ENCODE peak calls at places on chromosomes 4 and X, in nine cellular contexts. H, B, S, A, C, M, R, W and F are unnamed samples.

GRCh38 chr4:7094931-7095330 is 27.1 kb upstream of the GRPEL1 start:
- DNase-seq in H (peak; percentile 15), B (no peak), S (peak; percentile 50), A (no peak), C (no peak), M (no peak), R (no peak), W (no peak), F (no peak)

GRCh38 chr4:8167815-8168214 is 9.2 kb upstream of the ABLIM2 start:
- DNase-seq in H (no peak), B (no peak), S (peak; percentile 40), A (peak; percentile 72), C (no peak), M (no peak), R (no peak), W (no peak), F (no peak)

GRCh38 chr4:176359590-176359989 is 39.8 kb downstream of the SPCS3 start:
- DNase-seq in H (no peak), B (no peak), S (no peak), A (no peak), C (peak; percentile 79), M (no peak), R (no peak), W (no peak), F (no peak)

GRCh38 chr4:89939994-89940393 is 45.3 kb downstream of the MMRN1 start:
- DNase-seq in H (no peak), B (no peak), S (peak; percentile 43), A (no peak), C (no peak), M (no peak), R (no peak), W (no peak), F (peak; percentile 48)

GRCh38 chrX:108250654-108251579 is 159.3 kb downstream of the ATG4A start:
- DNase-seq in H (no peak), B (no peak), S (no peak), A (no peak), C (no peak), M (no peak), R (no peak), W (no peak), F (no peak)

GRCh38 chrX:48090123-48090522 is 18.7 kb upstream of the ZNF630 start:
- DNase-seq in H (no peak), B (no peak), S (no peak), A (no peak), C (no peak), M (no peak), R (peak; percentile 9), W (no peak), F (no peak)

GRCh38 chrX:46788902-46789301 is 30.0 kb upstream of the SLC9A7 start:
- DNase-seq in H (no peak), B (no peak), S (no peak), A (no peak), C (peak; percentile 65), M (no peak), R (no peak), W (no peak), F (no peak)

GRCh38 chr4:71553605-71554004 is 214.8 kb downstream of the SLC4A4 start:
- DNase-seq in H (no peak), B (no peak), S (no peak), A (no peak), C (peak; percentile 64), M (no peak), R (peak; percentile 39), W (no peak), F (no peak)

GRCh38 chr4:8157496-8157895 is 1.1 kb downstream of the ABLIM2 start:
- DNase-seq in H (no peak), B (no peak), S (no peak), A (peak; percentile 75), C (no peak), M (no peak), R (no peak), W (no peak), F (no peak)

DNA sequence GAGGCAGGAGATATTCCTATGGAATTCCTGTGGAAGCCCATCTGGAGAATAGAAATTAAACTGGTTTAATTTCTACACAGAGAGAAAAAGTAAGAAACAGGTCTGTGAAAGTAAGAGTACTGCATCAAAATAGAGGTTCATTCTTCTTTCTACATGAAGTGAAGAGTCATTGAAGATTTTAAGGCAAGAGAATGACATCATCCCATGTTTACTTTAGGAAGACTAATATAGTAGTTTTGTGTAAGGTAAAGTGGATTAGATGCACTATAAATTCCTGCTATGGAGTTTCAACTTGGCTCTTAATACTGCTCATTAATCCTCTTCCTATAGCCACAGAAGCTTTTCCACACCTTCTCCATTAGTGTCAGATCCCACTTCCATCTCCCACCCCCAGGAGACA is 47.6 kb downstream of the CNGA1 start:
- DNase-seq in H (no peak), B (no peak), S (no peak), A (no peak), C (no peak), M (no peak), R (no peak), W (no peak), F (no peak)
- TF ChIP-seq CTCF in H (no peak), B (no peak), S (no peak), A (no peak), C (no peak), M (no peak), R (no peak), W (no peak), F (no peak)

GRCh38 chr4:70195425-70195824 is at the start of gene ODAM:
- DNase-seq in H (no peak), B (no peak), S (no peak), A (no peak), C (no peak), M (no peak), R (no peak), W (no peak), F (no peak)
- H3K4me1 ChIP-seq in H (no peaks in the 10 kb centered on the region), B (no peaks in the 10 kb centered on the region), S (no peaks in the 10 kb centered on the region), A (no peaks in the 10 kb centered on the region), C (no peaks in the 10 kb centered on the region), M (no peaks in the 10 kb centered on the region), R (no peaks in the 10 kb centered on the region), W (no peaks in the 10 kb centered on the region), F (no peaks in the 10 kb centered on the region)

DNA sequence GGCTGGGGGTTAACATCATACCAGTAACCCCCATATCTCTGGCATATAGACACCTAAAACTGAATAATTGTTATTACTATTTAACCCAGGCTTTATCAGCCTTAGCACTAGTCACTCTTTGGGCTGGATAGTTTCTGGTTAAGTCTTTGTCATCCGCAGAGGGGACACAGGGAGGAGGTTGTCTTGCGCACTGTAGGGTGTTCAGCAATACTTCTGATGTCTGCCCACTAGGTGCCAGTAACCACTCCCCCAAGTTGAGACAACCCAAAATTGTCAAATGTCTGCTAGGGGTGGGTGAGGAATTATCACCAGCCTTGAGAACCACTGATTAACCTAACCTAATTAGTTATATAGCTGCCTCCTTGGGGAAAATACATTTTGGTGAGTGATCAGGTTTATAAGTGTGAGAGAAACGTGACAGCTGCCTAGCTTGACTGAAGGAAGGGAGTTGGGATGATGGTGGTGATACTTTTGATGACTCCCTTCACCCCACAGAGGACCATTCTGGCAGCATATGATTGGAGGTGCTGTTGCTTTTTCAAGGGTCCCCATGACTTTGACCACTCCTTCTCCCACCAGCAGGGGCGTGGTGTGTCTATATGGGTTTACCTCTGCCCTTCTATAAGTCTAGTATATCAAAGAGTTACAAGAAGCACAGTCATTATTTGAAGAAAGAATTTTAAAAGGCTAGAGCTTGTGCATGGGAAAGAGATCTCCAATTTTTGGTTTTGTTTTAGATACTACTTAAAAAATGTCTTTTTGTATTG is 140.9 kb downstream of the STIM2 start:
- DNase-seq in H (no peak), B (no peak), S (no peak), A (no peak), C (no peak), M (no peak), R (no peak), W (no peak), F (no peak)
- TF ChIP-seq POLR2A in H (no peak), B (no peak), S (no peak), A (no peak), C (no peak), M (no peak), R (no peak), W (no peak), F (no peak)

GRCh38 chrX:44946771-44947170 is 73.8 kb downstream of the KDM6A start:
- DNase-seq in H (no peak), B (no peak), S (no peak), A (no peak), C (peak; percentile 23), M (no peak), R (no peak), W (no peak), F (no peak)

GRCh38 chrX:44944894-44945293 is 71.9 kb downstream of the KDM6A start:
- DNase-seq in H (no peak), B (no peak), S (no peak), A (no peak), C (no peak), M (no peak), R (no peak), W (no peak), F (no peak)

GRCh38 chrX:44943007-44943406 is 70.0 kb downstream of the KDM6A start:
- DNase-seq in H (no peak), B (no peak), S (no peak), A (no peak), C (no peak), M (no peak), R (no peak), W (no peak), F (no peak)

GRCh38 chrX:44947995-44948394 is 75.0 kb downstream of the KDM6A start:
- DNase-seq in H (no peak), B (no peak), S (no peak), A (no peak), C (no peak), M (no peak), R (no peak), W (no peak), F (no peak)

GRCh38 chrX:44945736-44946135 is 72.7 kb downstream of the KDM6A start:
- DNase-seq in H (no peak), B (no peak), S (no peak), A (no peak), C (no peak), M (no peak), R (no peak), W (no peak), F (no peak)
- TF ChIP-seq CTCF in H (no peak), B (peak; percentile 29), S (no peak), A (peak; percentile 14), C (peak; percentile 12), M (no peak), R (no peak), W (no peak), F (no peak)

GRCh38 chr4:113476800-113477199 is 284.7 kb downstream of the CAMK2D start:
- DNase-seq in H (no peak), B (no peak), S (no peak), A (no peak), C (peak; percentile 47), M (no peak), R (no peak), W (no peak), F (no peak)
- H3K4me1 ChIP-seq in H (no peaks in the 10 kb centered on the region), B (no peaks in the 10 kb centered on the region), S (no peaks in the 10 kb centered on the region), A (no peaks in the 10 kb centered on the region), C (no peaks in the 10 kb centered on the region), M (no peaks in the 10 kb centered on the region), R (peaks cover 3% of the 10 kb centered on the region), W (no peaks in the 10 kb centered on the region), F (no peaks in the 10 kb centered on the region)

GRCh38 chr4:80539190-80539589 is 203.7 kb downstream of the CFAP299 start:
- DNase-seq in H (no peak), B (no peak), S (no peak), A (no peak), C (no peak), M (no peak), R (no peak), W (no peak), F (no peak)
- TF ChIP-seq POLR2A in H (no peak), B (no peak), S (no peak), A (no peak), C (no peak), M (no peak), R (no peak), W (no peak), F (no peak)